ENCODE peak calls at places on chromosomes 2 and 18, in ten cellular contexts. C is nucleus accumbens; Q is stimulated activated CD4-positive, alpha-beta T cell treated with anti-CD3 and anti-CD28 coated beads, Interleukin-2, amount 100 ng/mL, for 48 hours; A is activated CD4-positive, alpha-beta T cell treated with anti-CD3 and anti-CD28 coated beads for 1 hour; O is NB4; G is transverse colon; S is dorsolateral prefrontal cortex; B is ELF-1; R is KG1; X is kidney tubule cell. K is an unnamed sample.
A peak's percentile ranks its signal among the peaks of the same experiment; 100 is the strongest.

GRCh38 chr2:22035333-22035964 is 911.7 kb downstream of the TDRD15 start:
- DNase-seq in C (no peak), Q (no peak), A (no peak), O (no peak), G (no peak), S (no peak), B (no peak), R (no peak), X (no peak), K (no peak)

GRCh38 chr2:117833911-117834310 is 19.4 kb downstream of the DDX18 start:
- DNase-seq in C (no peak), Q (no peak), A (no peak), O (no peak), G (no peak), S (no peak), B (no peak), R (no peak), X (no peak), K (no peak)

GRCh38 chr18:50377061-50377798 is 2.4 kb downstream of the SKA1 start:
- DNase-seq in C (no peak), Q (no peak), A (no peak), O (no peak), G (no peak), S (no peak), B (no peak), R (no peak), X (no peak), K (no peak)

GRCh38 chr2:20130821-20131645 is 79.6 kb upstream of the LAPTM4A start:
- DNase-seq in C (no peak), Q (no peak), A (no peak), O (no peak), G (no peak), S (no peak), B (no peak), R (no peak), X (no peak), K (no peak)

GRCh38 chr18:23912356-23912755 is 102.2 kb upstream of the TTC39C start:
- DNase-seq in C (no peak), Q (no peak), A (no peak), O (no peak), G (no peak), S (no peak), B (no peak), R (no peak), X (no peak), K (no peak)

GRCh38 chr18:10197097-10197496 is 257.3 kb upstream of the APCDD1 start:
- DNase-seq in C (no peak), Q (no peak), A (no peak), O (no peak), G (no peak), S (no peak), B (no peak), R (no peak), X (no peak), K (no peak)

GRCh38 chr2:231413456-231413855 is 17.9 kb downstream of the B3GNT7 start:
- DNase-seq in C (no peak), Q (no peak), A (no peak), O (no peak), G (no peak), S (no peak), B (peak; percentile 65), R (no peak), X (no peak), K (no peak)

GRCh38 chr2:227817940-227818568 is 4.4 kb downstream of the CCL20 start:
- DNase-seq in C (peak; percentile 75), Q (peak; percentile 74), A (peak; percentile 41), O (peak; percentile 98), G (peak; percentile 84), S (peak; percentile 33), B (no peak), R (peak; percentile 12), X (peak; percentile 100), K (peak; percentile 94)

GRCh38 chr2:214808961-214809750 is at the start of gene BARD1:
- DNase-seq in C (peak; percentile 45), Q (peak; percentile 23), A (peak; percentile 43), O (peak; percentile 82), G (peak; percentile 70), S (peak; percentile 32), B (peak; percentile 65), R (peak; percentile 47), X (peak; percentile 59), K (peak; percentile 62)

GRCh38 chr2:58871469-58872142 is 630.5 kb upstream of the FANCL start:
- DNase-seq in C (no peak), Q (no peak), A (no peak), O (no peak), G (no peak), S (no peak), B (peak; percentile 32), R (no peak), X (peak; percentile 4), K (no peak)

GRCh38 chr2:238974510-238975166 is 126.8 kb downstream of the TWIST2 start:
- DNase-seq in C (peak; percentile 54), Q (no peak), A (no peak), O (no peak), G (no peak), S (peak; percentile 42), B (peak; percentile 33), R (no peak), X (peak; percentile 33), K (peak; percentile 83)

GRCh38 chr18:77105021-77105420 is 27.6 kb downstream of the MBP start:
- DNase-seq in C (no peak), Q (no peak), A (no peak), O (no peak), G (no peak), S (no peak), B (no peak), R (no peak), X (no peak), K (peak; percentile 21)

GRCh38 chr2:143128681-143129580 is at the start of gene ARHGAP15:
- DNase-seq in C (no peak), Q (peak; percentile 52), A (peak; percentile 45), O (peak; percentile 96), G (peak; percentile 39), S (no peak), B (no peak), R (peak; percentile 97), X (no peak), K (no peak)

GRCh38 chr2:72115361-72116080 is 32.1 kb downstream of the CYP26B1 start:
- DNase-seq in C (no peak), Q (no peak), A (no peak), O (no peak), G (no peak), S (no peak), B (peak; percentile 96), R (no peak), X (peak; percentile 83), K (peak; percentile 99)